ENCODE peak calls at places on chromosomes 11 and 22, in four cellular contexts. G is HT1080; B is GOT3; X is stimulated activated CD4-positive, alpha-beta T cell treated with anti-CD3 and anti-CD28 coated beads, Interleukin-1b, Interleukin-23, amount 100 ng/mL, for 4 hours. F is an unnamed sample.

GRCh38 chr11:78319453-78319955 is 98.1 kb downstream of the GAB2 start:
- DNase-seq in X (no peak), G (no peak), B (no peak), F (no peak)

GRCh38 chr11:75161506-75161905 is 10.6 kb downstream of the SLCO2B1 start:
- DNase-seq in G (no peak), X (no peak), B (no peak), F (no peak)

GRCh38 chr22:30408388-30409101 is 11.7 kb downstream of the SEC14L2 start:
- DNase-seq in G (peak; percentile 79), B (no peak), X (no peak), F (no peak)

GRCh38 chr11:126485021-126485781 is 129.7 kb downstream of the ST3GAL4 start:
- DNase-seq in X (no peak), B (no peak), G (no peak), F (no peak)

GRCh38 chr11:93287434-93287833 is 43.1 kb upstream of the DEUP1 start:
- DNase-seq in G (no peak), B (no peak), X (no peak), F (no peak)

GRCh38 chr11:35649984-35650383 is 12.6 kb upstream of the TRIM44 start:
- DNase-seq in B (no peak), G (peak; percentile 60), X (no peak), F (no peak)

GRCh38 chr11:124919836-124920755 is 1.0 kb downstream of the HEPN1 start:
- DNase-seq in X (no peak), G (no peak), B (no peak), F (no peak)

GRCh38 chr22:23181763-23182288 is 1.5 kb downstream of the BCR start:
- DNase-seq in G (no peak), X (no peak), B (no peak), F (no peak)

GRCh38 chr11:74687237-74688005 is 43.8 kb downstream of the CHRDL2 start:
- DNase-seq in X (no peak), B (no peak), G (peak; percentile 39), F (no peak)

GRCh38 chr11:94272738-94273313 is 31.6 kb upstream of the IZUMO1R start:
- DNase-seq in X (no peak), B (no peak), G (no peak), F (no peak)

GRCh38 chr11:63802637-63803414 is 10.4 kb upstream of the SPINDOC start:
- DNase-seq in B (no peak), G (peak; percentile 72), X (no peak), F (no peak)

GRCh38 chr11:69216609-69217008 is 60.9 kb downstream of the SMIM38 start:
- DNase-seq in G (no peak), B (no peak), X (no peak), F (no peak)

GRCh38 chr11:108664241-108664640 is 628 bp upstream of the DDX10 start:
- DNase-seq in X (no peak), G (no peak), B (no peak), F (no peak)

GRCh38 chr22:47626428-47627390 is 864.3 kb downstream of the TBC1D22A start:
- DNase-seq in G (no peak), B (no peak), X (no peak), F (no peak)

GRCh38 chr11:11463397-11463796 is 110.3 kb upstream of the CSNK2A3 start:
- DNase-seq in G (no peak), B (no peak), X (no peak), F (no peak)

GRCh38 chr11:42465613-42466012 is 846.2 kb upstream of the API5 start:
- DNase-seq in B (no peak), G (no peak), X (no peak), F (no peak)

GRCh38 chr11:3155691-3156258 is 9.3 kb downstream of the OSBPL5 start:
- DNase-seq in B (no peak), X (no peak), G (no peak), F (no peak)

GRCh38 chr11:11966354-11966741 is 42.1 kb downstream of the DKK3 start:
- DNase-seq in B (no peak), G (no peak), X (no peak), F (no peak)

GRCh38 chr22:27416553-27417427 is 384.8 kb downstream of the MN1 start:
- DNase-seq in G (peak; percentile 88), X (no peak), B (peak; percentile 26), F (no peak)

GRCh38 chr11:2576536-2576935 is 123.3 kb downstream of the KCNQ1OT1 start:
- DNase-seq in X (no peak), G (no peak), B (no peak), F (no peak)

GRCh38 chr11:20584093-20584774 is 15.2 kb upstream of the SLC6A5 start:
- DNase-seq in G (peak; percentile 26), X (no peak), B (no peak), F (no peak)

GRCh38 chr11:57414612-57415212 is 12.2 kb downstream of the SLC43A3 start:
- DNase-seq in G (no peak), B (no peak), X (no peak), F (no peak)

GRCh38 chr11:10004526-10005113 is 289.4 kb downstream of the SBF2 start:
- DNase-seq in B (no peak), G (peak; percentile 8), X (no peak), F (no peak)

GRCh38 chr22:46053563-46054090 is 76.7 kb upstream of the WNT7B start:
- DNase-seq in B (no peak), G (peak; percentile 59), X (peak; percentile 45), F (peak; percentile 89)

GRCh38 chr11:106032861-106033260 is 10.8 kb upstream of the MSANTD4 start:
- DNase-seq in B (no peak), G (no peak), X (no peak), F (no peak)

GRCh38 chr11:119361056-119361787 is 14.7 kb upstream of the MFRP start:
- DNase-seq in X (peak; percentile 22), G (peak; percentile 88), B (no peak), F (peak; percentile 61)

GRCh38 chr22:41458161-41458728 is 10.2 kb downstream of the PHF5A start:
- DNase-seq in G (no peak), B (no peak), X (no peak), F (no peak)

GRCh38 chr22:20514658-20515406 is 7.4 kb downstream of the MED15 start:
- DNase-seq in B (no peak), X (no peak), G (peak; percentile 86), F (no peak)

GRCh38 chr11:68683086-68683951 is 1.0 kb upstream of the GAL start:
- DNase-seq in X (no peak), B (no peak), G (no peak), F (no peak)

GRCh38 chr11:123449436-123449835 is 19.4 kb downstream of the GRAMD1B start:
- DNase-seq in X (no peak), G (no peak), B (no peak), F (no peak)

GRCh38 chr11:103234974-103235373 is 125.7 kb downstream of the DYNC2H1 start:
- DNase-seq in G (no peak), B (no peak), X (no peak), F (no peak)

GRCh38 chr11:15194671-15195415 is 80.1 kb downstream of the INSC start:
- DNase-seq in B (no peak), X (no peak), G (peak; percentile 64), F (no peak)

GRCh38 chr11:107819361-107820014 is 39.1 kb downstream of the SLC35F2 start:
- DNase-seq in B (no peak), G (peak; percentile 69), X (no peak), F (no peak)

GRCh38 chr11:104984818-104985217 is 16.4 kb upstream of the CASP4 start:
- DNase-seq in B (no peak), X (no peak), G (no peak), F (no peak)

GRCh38 chr11:95266751-95267374 is 35.9 kb upstream of the SESN3 start:
- DNase-seq in B (no peak), X (no peak), G (no peak), F (no peak)

GRCh38 chr11:126380909-126381308 is 25.4 kb downstream of the ST3GAL4 start:
- DNase-seq in G (no peak), X (no peak), B (no peak), F (no peak)

GRCh38 chr11:132999519-132999918 is 532.8 kb downstream of the OPCML start:
- DNase-seq in X (no peak), G (no peak), B (no peak), F (no peak)